ENCODE peak calls at places on chromosome 18, in seven cellular contexts. D, X, W, N, B, K and F are unnamed samples.

GRCh38 chr18:9453273-9453672 is 22.0 kb upstream of the RALBP1 start:
- DNase-seq in D (no peak), X (no peak), W (no peak), N (no peak), B (no peak), K (no peak), F (no peak)

GRCh38 chr18:55421612-55422381 is 166.2 kb downstream of the TCF4 start:
- DNase-seq in D (no peak), X (no peak), W (no peak), N (no peak), B (no peak), K (peak), F (no peak)

GRCh38 chr18:31102941-31103340 is 720 bp upstream of the DSC2 start:
- DNase-seq in D (no peak), X (no peak), W (no peak), N (no peak), B (no peak), K (no peak), F (no peak)

GRCh38 chr18:65527879-65528633 is 222.8 kb upstream of the CDH7 start:
- DNase-seq in D (no peak), X (no peak), W (no peak), N (no peak), B (no peak), K (no peak), F (no peak)

GRCh38 chr18:79609021-79609461 is 70.6 kb upstream of the CTDP1 start:
- DNase-seq in D (no peak), X (no peak), W (peak), N (no peak), B (no peak), K (no peak), F (no peak)

GRCh38 chr18:55401638-55402191 is 186.3 kb downstream of the TCF4 start:
- DNase-seq in D (no peak), X (no peak), W (no peak), N (peak), B (no peak), K (peak), F (no peak)

GRCh38 chr18:76351961-76352581 is 143.0 kb downstream of the ZNF516 start:
- DNase-seq in D (peak), X (no peak), W (peak), N (peak), B (peak), K (peak), F (no peak)

GRCh38 chr18:76467371-76468190 is 27.5 kb downstream of the ZNF516 start:
- DNase-seq in D (no peak), X (no peak), W (no peak), N (no peak), B (peak), K (no peak), F (no peak)

GRCh38 chr18:31102020-31102684 is at the start of gene DSC2:
- DNase-seq in D (peak), X (peak), W (peak), N (peak), B (peak), K (no peak), F (no peak)

GRCh38 chr18:43893001-43893637 is 615.8 kb upstream of the SYT4 start:
- DNase-seq in D (no peak), X (no peak), W (no peak), N (no peak), B (no peak), K (no peak), F (no peak)

GRCh38 chr18:54140641-54141040 is 83.8 kb downstream of the MBD2 start:
- DNase-seq in D (no peak), X (no peak), W (no peak), N (no peak), B (no peak), K (no peak), F (no peak)

GRCh38 chr18:34033968-34034367 is 190.7 kb downstream of the NOL4 start:
- DNase-seq in D (no peak), X (peak), W (no peak), N (no peak), B (no peak), K (no peak), F (no peak)

GRCh38 chr18:47323158-47323557 is 71.7 kb upstream of the SKOR2 start:
- DNase-seq in D (no peak), X (no peak), W (no peak), N (no peak), B (no peak), K (no peak), F (no peak)

GRCh38 chr18:23689616-23690504 is 607 bp downstream of the LAMA3 start:
- DNase-seq in D (peak), X (peak), W (peak), N (peak), B (no peak), K (no peak), F (no peak)

GRCh38 chr18:72325307-72325706 is 218.8 kb downstream of the CBLN2 start:
- DNase-seq in D (no peak), X (no peak), W (no peak), N (no peak), B (no peak), K (no peak), F (no peak)

GRCh38 chr18:76847926-76848325 is 25.6 kb downstream of the ZNF236 start:
- DNase-seq in D (no peak), X (no peak), W (no peak), N (peak), B (no peak), K (no peak), F (no peak)

GRCh38 chr18:27423581-27423980 is 238.5 kb upstream of the CHST9 start:
- DNase-seq in D (no peak), X (no peak), W (no peak), N (no peak), B (no peak), K (no peak), F (no peak)

GRCh38 chr18:32772580-32773186 is at the start of gene KLHL14:
- DNase-seq in D (no peak), X (no peak), W (no peak), N (no peak), B (no peak), K (no peak), F (no peak)

GRCh38 chr18:55272510-55273243 is 313.4 kb upstream of the CCDC68 start:
- DNase-seq in D (no peak), X (no peak), W (no peak), N (no peak), B (no peak), K (peak), F (no peak)

GRCh38 chr18:60069145-60069544 is 169.3 kb downstream of the PMAIP1 start:
- DNase-seq in D (no peak), X (no peak), W (no peak), N (no peak), B (no peak), K (no peak), F (no peak)

GRCh38 chr18:68480196-68480595 is 234.7 kb downstream of the TMX3 start:
- DNase-seq in D (no peak), X (no peak), W (no peak), N (no peak), B (no peak), K (no peak), F (no peak)

GRCh38 chr18:67520276-67521035 is 3.9 kb upstream of the DSEL start:
- DNase-seq in D (no peak), X (no peak), W (no peak), N (no peak), B (no peak), K (peak), F (no peak)

GRCh38 chr18:2050016-2050415 is 521.3 kb downstream of the METTL4 start:
- DNase-seq in D (no peak), X (no peak), W (no peak), N (no peak), B (no peak), K (no peak), F (no peak)

GRCh38 chr18:1499265-1499664 is 594.6 kb downstream of the ADCYAP1 start:
- DNase-seq in D (no peak), X (no peak), W (no peak), N (no peak), B (no peak), K (no peak), F (no peak)

GRCh38 chr18:1017679-1018078 is 113.0 kb downstream of the ADCYAP1 start:
- DNase-seq in D (no peak), X (no peak), W (no peak), N (no peak), B (no peak), K (no peak), F (no peak)

GRCh38 chr18:78686976-78687685 is 292.5 kb upstream of the SALL3 start:
- DNase-seq in D (no peak), X (no peak), W (no peak), N (no peak), B (no peak), K (no peak), F (no peak)

GRCh38 chr18:76496200-76496890 is 1.3 kb upstream of the ZNF516 start:
- DNase-seq in D (peak), X (no peak), W (peak), N (peak), B (peak), K (peak), F (peak)

GRCh38 chr18:51149605-51150429 is 47.7 kb downstream of the MEX3C start:
- DNase-seq in D (no peak), X (no peak), W (no peak), N (no peak), B (no peak), K (no peak), F (no peak)

GRCh38 chr18:9260388-9261380 is 73.9 kb upstream of the TWSG1 start:
- DNase-seq in D (no peak), X (no peak), W (no peak), N (no peak), B (no peak), K (no peak), F (no peak)

GRCh38 chr18:48409591-48410094 is 460 bp upstream of the ZBTB7C start:
- DNase-seq in D (peak), X (peak), W (no peak), N (peak), B (peak), K (no peak), F (no peak)

GRCh38 chr18:39244242-39244641 is 1678.6 kb upstream of the CELF4 start:
- DNase-seq in D (no peak), X (no peak), W (no peak), N (no peak), B (no peak), K (no peak), F (no peak)

GRCh38 chr18:22703883-22704626 is 229.1 kb upstream of the RBBP8 start:
- DNase-seq in D (peak), X (peak), W (no peak), N (no peak), B (peak), K (peak), F (no peak)

GRCh38 chr18:37393945-37394609 is 171.5 kb downstream of the CELF4 start:
- DNase-seq in D (peak), X (peak), W (peak), N (peak), B (peak), K (peak), F (no peak)

GRCh38 chr18:5729983-5730699 is 165.2 kb downstream of the TMEM200C start:
- DNase-seq in D (no peak), X (no peak), W (no peak), N (no peak), B (no peak), K (peak), F (no peak)

GRCh38 chr18:74539289-74539688 is 5.0 kb downstream of the CNDP1 start:
- DNase-seq in D (no peak), X (no peak), W (no peak), N (no peak), B (no peak), K (no peak), F (no peak)

GRCh38 chr18:54671291-54671881 is 80.3 kb downstream of the DYNAP start:
- DNase-seq in D (no peak), X (peak), W (no peak), N (no peak), B (peak), K (no peak), F (no peak)

GRCh38 chr18:32661486-32662299 is 111.1 kb downstream of the KLHL14 start:
- DNase-seq in D (no peak), X (no peak), W (no peak), N (no peak), B (no peak), K (no peak), F (no peak)

DNA sequence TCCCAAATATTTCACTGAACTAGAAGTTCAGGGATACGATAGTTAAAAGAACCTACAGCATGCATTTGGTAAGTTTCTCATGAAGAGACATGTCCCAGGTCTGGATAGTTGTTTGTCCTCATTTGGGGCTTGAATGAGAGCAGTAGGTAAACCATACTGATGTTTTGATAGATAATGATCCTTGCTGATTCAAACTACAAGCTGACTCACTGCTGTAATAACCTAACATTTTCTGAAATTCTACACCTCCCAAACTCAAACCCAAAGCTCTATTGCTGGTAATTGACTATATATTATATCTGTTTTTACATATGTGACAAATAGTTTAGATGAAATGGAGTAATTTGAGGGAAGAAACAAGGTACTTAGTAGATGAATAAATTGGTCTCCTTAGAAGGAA is 154.1 kb upstream of the BOD1L2 start:
- DNase-seq in D (no peak), X (no peak), W (no peak), N (no peak), B (no peak), K (no peak), F (no peak)
- TF ChIP-seq CTCF in D (no peak), X (no peak), W (no peak), N (no peak), B (no peak), K (no peak), F (no peak)

GRCh38 chr18:7873316-7873715 is 306.2 kb downstream of the PTPRM start:
- DNase-seq in D (no peak), X (no peak), W (no peak), N (no peak), B (no peak), K (no peak), F (no peak)

GRCh38 chr18:7870855-7871254 is 303.7 kb downstream of the PTPRM start:
- DNase-seq in D (no peak), X (no peak), W (no peak), N (no peak), B (no peak), K (no peak), F (no peak)

GRCh38 chr18:7871560-7872456 is 304.7 kb downstream of the PTPRM start:
- DNase-seq in D (no peak), X (no peak), W (peak), N (no peak), B (no peak), K (no peak), F (no peak)

GRCh38 chr18:7876354-7876753 is 309.2 kb downstream of the PTPRM start:
- DNase-seq in D (no peak), X (no peak), W (no peak), N (no peak), B (no peak), K (no peak), F (no peak)

DNA sequence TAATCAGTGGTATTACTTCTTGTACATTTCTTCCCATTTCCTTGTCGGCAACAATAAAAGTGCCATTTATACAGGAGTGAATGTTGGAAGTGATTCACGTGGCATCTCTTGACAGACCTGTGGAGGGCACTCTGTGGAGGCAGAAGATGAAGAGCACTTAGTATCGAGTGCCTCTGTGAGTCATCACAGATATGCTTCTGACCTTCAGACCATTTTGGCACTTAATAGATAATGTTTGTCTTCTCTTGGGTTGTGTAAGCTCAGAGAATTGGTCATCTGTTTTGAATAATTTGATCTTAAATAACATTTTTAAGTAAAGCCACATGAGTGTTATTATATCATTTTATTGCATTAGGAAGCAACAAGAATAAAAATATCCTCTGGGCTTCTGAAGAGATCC is 305.5 kb downstream of the PTPRM start:
- DNase-seq in D (no peak), X (no peak), W (peak), N (no peak), B (peak), K (no peak), F (no peak)
- TF ChIP-seq CTCF in D (no peak), X (no peak), W (no peak), N (no peak), B (peak), K (no peak), F (no peak)

GRCh38 chr18:62634991-62635630 is 80.2 kb upstream of the PHLPP1 start:
- DNase-seq in D (no peak), X (no peak), W (no peak), N (no peak), B (no peak), K (no peak), F (no peak)

GRCh38 chr18:62637403-62637802 is 77.9 kb upstream of the PHLPP1 start:
- DNase-seq in D (no peak), X (no peak), W (no peak), N (no peak), B (no peak), K (no peak), F (no peak)

GRCh38 chr18:62634471-62634870 is 80.9 kb upstream of the PHLPP1 start:
- DNase-seq in D (no peak), X (no peak), W (no peak), N (no peak), B (no peak), K (no peak), F (no peak)

GRCh38 chr18:62632788-62633455 is 82.4 kb upstream of the PHLPP1 start:
- DNase-seq in D (no peak), X (no peak), W (no peak), N (no peak), B (no peak), K (no peak), F (no peak)

DNA sequence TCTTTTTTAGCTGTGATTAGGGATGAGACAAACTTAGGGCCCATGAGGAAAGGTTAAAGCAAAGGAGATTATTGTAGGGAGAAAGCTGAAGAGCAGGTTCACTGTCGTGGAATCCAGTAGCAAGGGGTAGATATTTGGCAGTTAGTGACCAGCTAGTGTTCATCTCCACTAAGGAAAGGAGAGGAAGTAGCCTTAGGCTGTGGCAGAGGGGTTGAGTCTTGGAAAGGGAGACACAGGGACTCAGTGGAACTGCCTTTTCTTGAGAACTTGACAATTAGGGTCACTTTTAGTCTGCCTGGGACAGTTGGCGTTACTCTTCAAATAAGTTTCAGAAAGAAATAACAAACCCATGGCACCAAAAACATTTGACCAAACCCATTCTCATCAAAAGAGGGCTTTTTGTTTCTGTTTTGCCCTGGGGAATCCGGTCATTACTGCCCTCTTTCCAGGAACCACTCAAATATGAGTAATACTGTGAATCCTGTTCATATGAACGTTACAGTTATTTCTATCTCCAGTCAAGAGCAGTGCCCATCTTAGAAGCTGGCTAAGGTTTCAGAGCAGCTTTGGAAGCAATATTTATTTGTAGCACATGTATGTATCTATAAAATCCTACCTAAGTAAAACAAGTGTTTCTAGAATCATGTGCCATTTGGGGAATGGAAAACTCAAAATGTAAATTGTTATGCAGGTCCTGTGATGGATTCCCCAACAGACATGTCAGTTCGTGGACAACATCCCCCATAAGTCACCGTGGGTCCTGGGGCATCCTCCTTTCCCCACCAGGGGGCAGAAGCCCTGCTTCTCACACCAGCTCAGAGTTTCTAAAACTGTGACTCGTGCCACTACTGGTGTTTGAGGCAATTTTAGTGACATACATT is 77.3 kb upstream of the PHLPP1 start:
- DNase-seq in D (peak), X (peak), W (no peak), N (peak), B (peak), K (no peak), F (peak)
- TF ChIP-seq CTCF in D (peak), X (peak), W (peak), N (peak), B (peak), K (no peak), F (peak)

GRCh38 chr18:64097497-64097896 is 51.4 kb downstream of the LINC00305 start:
- DNase-seq in D (no peak), X (no peak), W (no peak), N (no peak), B (no peak), K (no peak), F (no peak)
- TF ChIP-seq CTCF in D (peak), X (no peak), W (no peak), N (peak), B (no peak), K (no peak), F (no peak)

GRCh38 chr18:3998698-3999333 is 456.3 kb downstream of the DLGAP1 start:
- DNase-seq in D (peak), X (no peak), W (no peak), N (no peak), B (peak), K (peak), F (no peak)
- TF ChIP-seq CTCF in D (peak), X (peak), W (peak), N (peak), B (peak), K (peak), F (peak)

GRCh38 chr18:35950628-35950982 is 21.9 kb upstream of the RMP24 start:
- DNase-seq in D (no peak), X (no peak), W (no peak), N (no peak), B (no peak), K (no peak), F (no peak)
- TF ChIP-seq CTCF in D (no peak), X (no peak), W (no peak), N (no peak), B (no peak), K (no peak), F (peak)

DNA sequence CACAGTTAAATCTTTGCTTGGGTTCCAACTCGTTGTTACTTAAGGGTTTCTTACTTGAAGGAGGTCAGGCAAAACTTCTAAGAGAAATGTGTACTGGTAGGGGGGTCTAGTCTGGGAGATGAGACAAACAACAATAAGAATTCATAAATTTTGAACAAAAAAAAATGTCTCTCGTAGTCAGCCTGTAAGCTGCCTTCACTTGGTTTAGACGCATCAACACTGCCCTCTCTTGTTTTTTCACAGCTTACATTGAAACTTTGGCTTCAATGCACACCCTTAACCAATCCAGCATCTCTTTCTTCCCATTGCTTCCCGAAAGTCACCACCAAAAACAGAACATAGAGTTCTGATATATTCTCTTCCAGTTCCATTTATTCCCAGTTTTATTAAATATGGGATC is 576.4 kb upstream of the PIK3C3 start:
- DNase-seq in D (no peak), X (no peak), W (no peak), N (no peak), B (peak), K (no peak), F (no peak)
- TF ChIP-seq CTCF in D (no peak), X (no peak), W (no peak), N (peak), B (peak), K (no peak), F (no peak)